ENCODE peak calls at places on chromosomes 4 and X, in six cellular contexts. D is progenitor cell of endocrine pancreas; I is fibroblast of the conjunctiva; S is H9; F is activated CD4-positive, alpha-beta T cell treated with anti-CD3 and anti-CD28 coated beads for 4 hours; G is stimulated activated CD4-positive, alpha-beta T cell treated with anti-CD3 and anti-CD28 coated beads, Interleukin-1b, Interleukin-23, amount 100 ng/mL, for 24 hours. M is an unnamed sample.

GRCh38 chrX:27679281-27679680 is 89.1 kb downstream of the DCAF8L2 start:
- DNase-seq in G (no peak), D (no peak), F (no peak), I (no peak), S (no peak), M (no peak)

GRCh38 chrX:136291824-136292223 is 8.9 kb upstream of the ADGRG4 start:
- DNase-seq in G (no peak), D (no peak), S (no peak), I (no peak), F (no peak), M (no peak)

GRCh38 chrX:22748093-22748999 is 251.4 kb upstream of the DDX53 start:
- DNase-seq in S (peak), G (peak), D (peak), I (peak), F (peak), M (no peak)

GRCh38 chrX:39158801-39159657 is 357.8 kb downstream of the MID1IP1 start:
- DNase-seq in I (no peak), D (no peak), S (no peak), G (no peak), F (no peak), M (no peak)

GRCh38 chr4:119035941-119036737 is 99.5 kb upstream of the MYOZ2 start:
- DNase-seq in F (no peak), D (no peak), G (no peak), S (no peak), I (no peak), M (no peak)

GRCh38 chr4:8871417-8872401 is at the start of gene HMX1:
- DNase-seq in G (no peak), S (peak), D (peak), F (no peak), I (no peak), M (no peak)

GRCh38 chr4:124753941-124754581 is 41.5 kb upstream of the ANKRD50 start:
- DNase-seq in F (no peak), I (no peak), G (no peak), S (no peak), D (no peak), M (no peak)

GRCh38 chrX:65643046-65643785 is 24.2 kb upstream of the MSN start:
- DNase-seq in G (no peak), D (no peak), I (no peak), F (no peak), S (no peak), M (no peak)

GRCh38 chr4:182928061-182928460 is 10.9 kb upstream of the DCTD start:
- DNase-seq in S (peak), I (no peak), G (no peak), F (no peak), D (no peak), M (no peak)

GRCh38 chr4:174523003-174523693 is 860 bp upstream of the HPGD start:
- DNase-seq in D (no peak), G (no peak), F (no peak), I (no peak), S (no peak), M (no peak)

GRCh38 chr4:1200425-1201035 is 28.1 kb upstream of the SPON2 start:
- DNase-seq in S (peak), D (no peak), G (no peak), F (no peak), I (peak), M (peak)

GRCh38 chr4:113064244-113064643 is 14.8 kb downstream of the ANK2 start:
- DNase-seq in S (peak), D (peak), F (no peak), I (no peak), G (no peak), M (no peak)

GRCh38 chr4:121168446-121168845 is 4.3 kb upstream of the TNIP3 start:
- DNase-seq in F (no peak), I (no peak), G (no peak), S (no peak), D (no peak), M (no peak)

GRCh38 chr4:102829803-102830202 is 2.5 kb upstream of the UBE2D3 start:
- DNase-seq in F (no peak), G (no peak), D (no peak), S (no peak), I (no peak), M (no peak)